ENCODE peak calls at places on chromosomes 3 and 15, in four cellular contexts. R is lung, G is suprapubic skin, X is pancreas. Y is an unnamed sample.

GRCh38 chr15:46304320-46304719 is 669.5 kb downstream of the SQOR start:
- DNase-seq in R (no peak), G (no peak), X (no peak), Y (no peak)

GRCh38 chr15:67105065-67105951 is 39.9 kb downstream of the SMAD3 start:
- DNase-seq in R (peak; percentile 52), G (no peak), X (peak; percentile 69), Y (peak; percentile 84)

GRCh38 chr15:76203346-76203745 is 107.9 kb downstream of the ETFA start:
- DNase-seq in R (no peak), G (no peak), X (no peak), Y (no peak)

GRCh38 chr3:109355625-109356441 is 18.5 kb upstream of the DPPA4 start:
- DNase-seq in R (no peak), G (no peak), X (no peak), Y (no peak)

GRCh38 chr3:185822221-185822956 is 2.5 kb downstream of the IGF2BP2 start:
- DNase-seq in R (no peak), G (no peak), X (no peak), Y (no peak)

GRCh38 chr3:188624384-188624783 is 470.4 kb downstream of the LPP start:
- DNase-seq in R (no peak), G (no peak), X (no peak), Y (no peak)

GRCh38 chr15:64599716-64600115 is 139.3 kb downstream of the ZNF609 start:
- DNase-seq in R (no peak), G (no peak), X (no peak), Y (no peak)

GRCh38 chr3:100230715-100231114 is 30.1 kb upstream of the TBC1D23 start:
- DNase-seq in R (no peak), G (no peak), X (no peak), Y (no peak)

GRCh38 chr15:68666120-68666811 is 87.5 kb downstream of the CORO2B start:
- DNase-seq in R (no peak), G (peak; percentile 55), X (no peak), Y (no peak)

GRCh38 chr3:77348244-77348855 is 308.5 kb downstream of the ROBO2 start:
- DNase-seq in R (no peak), G (no peak), X (no peak), Y (no peak)

GRCh38 chr3:81989274-81989673 is 227.8 kb upstream of the GBE1 start:
- DNase-seq in R (no peak), G (no peak), X (no peak), Y (no peak)

GRCh38 chr3:150779402-150779858 is 16.5 kb upstream of the SIAH2 start:
- DNase-seq in R (no peak), G (no peak), X (no peak), Y (no peak)

GRCh38 chr15:76059320-76060097 is at the start of gene TMEM266:
- DNase-seq in R (no peak), G (no peak), X (peak; percentile 64), Y (no peak)

GRCh38 chr15:89910891-89911626 is 1.7 kb downstream of the ARPIN start:
- DNase-seq in R (no peak), G (no peak), X (peak; percentile 73), Y (no peak)

GRCh38 chr3:106299300-106300098 is 430.7 kb upstream of the CBLB start:
- DNase-seq in R (no peak), G (no peak), X (no peak), Y (no peak)

GRCh38 chr3:171991166-171991565 is 48.2 kb upstream of the FNDC3B start:
- DNase-seq in R (no peak), G (no peak), X (no peak), Y (no peak)

GRCh38 chr3:134315286-134316106 is 58.8 kb downstream of the AMOTL2 start:
- DNase-seq in R (no peak), G (peak; percentile 89), X (no peak), Y (peak; percentile 91)

GRCh38 chr15:31254431-31255175 is 72.0 kb upstream of the KLF13 start:
- DNase-seq in R (no peak), G (no peak), X (no peak), Y (no peak)

GRCh38 chr3:152426393-152426792 is 157.7 kb downstream of the MBNL1 start:
- DNase-seq in R (no peak), G (no peak), X (no peak), Y (no peak)

GRCh38 chr3:152434142-152434541 is 165.4 kb downstream of the MBNL1 start:
- DNase-seq in R (no peak), G (no peak), X (no peak), Y (no peak)

GRCh38 chr3:152430223-152431002 is 161.7 kb downstream of the MBNL1 start:
- DNase-seq in R (no peak), G (no peak), X (no peak), Y (no peak)

DNA sequence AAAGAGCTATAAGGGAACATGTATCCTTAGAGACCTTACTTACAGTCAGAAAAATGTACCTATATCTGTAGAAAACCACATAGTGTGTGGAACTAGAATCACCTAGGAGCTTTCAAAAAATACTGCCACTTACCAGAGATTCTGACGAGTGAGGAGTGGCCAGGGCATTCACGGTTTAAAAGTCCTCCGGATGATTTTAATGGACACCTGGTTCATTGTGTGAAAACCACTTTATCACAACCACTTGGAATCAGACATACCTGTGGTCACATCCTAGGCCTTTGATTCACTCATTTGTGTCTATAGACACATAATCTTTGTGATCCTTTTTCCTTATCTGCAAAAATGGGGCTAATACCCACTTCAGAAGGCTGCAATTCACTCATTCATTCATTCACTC is 159.8 kb downstream of the MBNL1 start:
- DNase-seq in R (no peak), G (no peak), X (no peak), Y (no peak)
- H3K4me1 ChIP-seq in R (peaks cover 4% of the 10 kb centered on the region), G (peaks cover 11% of the 10 kb centered on the region), X (no peaks in the 10 kb centered on the region), Y (peaks cover 37% of the 10 kb centered on the region)

DNA sequence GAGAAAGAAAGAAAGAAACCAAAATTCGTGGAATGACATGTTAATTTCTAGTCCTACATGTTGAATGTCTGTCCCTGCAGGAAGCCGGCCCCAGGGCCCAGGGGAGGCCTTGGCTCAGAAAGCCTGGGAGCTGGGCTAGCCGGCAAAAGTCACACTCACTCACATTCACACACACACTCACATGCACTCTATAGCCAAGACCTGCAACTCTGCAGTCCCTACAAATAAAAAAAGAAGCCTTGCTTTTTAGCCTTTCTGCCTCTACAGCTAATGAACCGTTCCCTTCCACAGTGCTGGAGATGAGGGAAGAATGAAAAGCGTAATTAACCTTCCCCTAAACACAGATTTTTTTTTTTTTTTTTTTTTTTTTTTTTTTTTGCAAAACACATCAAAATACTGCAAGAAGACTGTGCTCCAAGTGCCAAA is 4.4 kb downstream of the MECOM start:
- DNase-seq in R (no peak), G (no peak), X (peak; percentile 62), Y (no peak)
- H3K4me3 ChIP-seq in R (no peak overlapping the region), G (no peak overlapping the region), X (peak overlapping the region; percentile 66), Y (no peak overlapping the region)

GRCh38 chr3:149466192-149466591 is 8.3 kb upstream of the TM4SF4 start:
- DNase-seq in R (no peak), G (no peak), X (no peak), Y (no peak)
- H3K4me1 ChIP-seq in R (peaks cover 5% of the 10 kb centered on the region), G (no peaks in the 10 kb centered on the region), X (peaks cover 11% of the 10 kb centered on the region), Y (no peaks in the 10 kb centered on the region)

GRCh38 chr3:138947303-138948121 is 495 bp downstream of the FOXL2NB start:
- DNase-seq in R (no peak), G (peak; percentile 50), X (no peak), Y (no peak)

GRCh38 chr3:138944136-138944658 is 2.7 kb downstream of the FOXL2 start:
- DNase-seq in R (no peak), G (peak; percentile 70), X (no peak), Y (no peak)

GRCh38 chr3:138946554-138947302 is at the start of the genes FOXL2 and FOXL2NB:
- DNase-seq in R (no peak), G (peak; percentile 76), X (no peak), Y (no peak)

GRCh38 chr3:138944842-138945645 is 1.9 kb downstream of the FOXL2 start:
- DNase-seq in R (no peak), G (peak; percentile 77), X (no peak), Y (no peak)

DNA sequence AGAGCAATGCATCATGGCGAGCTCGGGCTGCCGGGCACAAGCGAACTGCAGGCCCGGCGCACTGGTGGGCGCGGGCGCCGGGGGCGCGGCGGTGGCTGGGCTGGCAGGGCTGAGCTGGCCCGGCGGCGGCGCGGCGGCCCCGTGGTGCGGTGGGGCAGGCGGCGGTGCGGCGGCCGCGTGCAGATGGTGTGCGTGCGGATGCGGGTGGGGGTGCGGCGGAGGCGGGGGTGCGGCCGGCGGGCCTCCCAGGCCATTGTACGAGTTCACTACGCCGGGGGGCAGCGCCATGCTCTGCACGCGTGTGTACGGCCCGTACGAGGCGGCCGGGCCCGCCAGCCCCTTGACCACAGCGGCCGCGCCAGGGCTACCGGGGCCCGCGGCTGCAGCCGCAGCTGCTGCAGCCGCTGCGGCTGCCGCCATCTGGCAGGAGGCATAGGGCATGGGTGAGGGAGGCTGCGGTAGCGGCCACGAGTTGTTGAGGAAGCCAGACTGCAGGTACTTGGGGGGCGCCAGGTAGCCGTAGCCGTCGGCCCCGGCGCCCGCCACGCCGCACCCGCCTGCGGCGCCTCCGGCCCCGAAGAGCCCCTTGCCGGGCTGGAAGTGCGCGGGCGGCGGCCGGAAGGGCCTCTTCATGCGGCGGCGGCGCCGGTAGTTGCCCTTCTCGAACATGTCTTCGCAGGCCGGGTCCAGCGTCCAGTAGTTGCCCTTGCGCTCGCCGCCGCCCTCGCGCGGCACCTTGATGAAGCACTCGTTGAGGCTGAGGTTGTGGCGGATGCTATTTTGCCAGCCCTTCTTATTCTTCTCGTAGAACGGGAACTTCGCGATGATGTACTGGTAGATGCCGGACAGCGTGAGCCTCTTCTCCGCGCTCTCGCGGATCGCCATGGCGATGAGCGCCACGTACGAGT is 1.0 kb downstream of the FOXL2 start:
- DNase-seq in R (no peak), G (peak; percentile 77), X (peak; percentile 40), Y (no peak)
- H3K4me3 ChIP-seq in R (peak overlapping the region; percentile 17), G (peak overlapping the region; percentile 53), X (peak overlapping the region; percentile 51), Y (peak overlapping the region; percentile 44)

GRCh38 chr3:72390841-72391240 is 457.4 kb downstream of the SHQ1 start:
- DNase-seq in R (no peak), G (no peak), X (no peak), Y (no peak)
- H3K4me1 ChIP-seq in R (peaks cover 5% of the 10 kb centered on the region), G (peaks cover 15% of the 10 kb centered on the region), X (no peaks in the 10 kb centered on the region), Y (no peaks in the 10 kb centered on the region)

GRCh38 chr3:45223889-45224730 is 2.0 kb downstream of the TMEM158 start:
- DNase-seq in R (no peak), G (no peak), X (no peak), Y (no peak)
- H3K4me3 ChIP-seq in R (no peak overlapping the region), G (peak overlapping the region; percentile 69), X (peak overlapping the region; percentile 48), Y (no peak overlapping the region)

DNA sequence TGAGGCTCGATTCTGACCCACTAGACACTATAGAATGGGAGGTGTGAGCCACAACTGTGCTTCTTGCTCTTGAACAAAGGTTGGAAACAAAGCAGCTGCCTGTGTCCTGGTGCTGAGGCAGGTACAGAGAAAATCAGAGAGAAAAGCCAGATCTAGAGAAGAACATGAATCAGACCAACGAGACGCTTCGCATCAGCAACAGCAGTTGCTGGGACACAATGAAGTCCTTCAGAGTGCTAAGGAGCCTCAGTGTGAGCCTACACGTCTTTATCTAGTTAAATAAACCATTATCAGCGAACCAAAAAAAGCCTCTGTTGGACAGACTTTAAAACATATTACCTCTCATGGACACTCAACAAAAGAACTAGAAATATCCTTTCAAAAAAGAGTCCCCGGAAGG is 86.3 kb upstream of the MEX3B start:
- DNase-seq in R (no peak), G (no peak), X (no peak), Y (no peak)
- H3K4me1 ChIP-seq in R (no peaks in the 10 kb centered on the region), G (no peaks in the 10 kb centered on the region), X (no peaks in the 10 kb centered on the region), Y (no peaks in the 10 kb centered on the region)

Y was measured in right atrium auricular region.